ENCODE peak calls at places on chromosomes 7 and 10, in seven cellular contexts. K is HS-5, O is HT1080, X is T-helper 17 cell, J is NCI-H1092, Y is cardiac muscle cell, G is COR-L47. R is an unnamed sample.

GRCh38 chr7:30430300-30430699 is 48.3 kb downstream of the NOD1 start:
- DNase-seq in O (no peak), X (no peak), J (no peak), K (no peak), Y (peak), G (no peak), R (peak)

GRCh38 chr7:50824882-50825281 is 42.2 kb upstream of the GRB10 start:
- DNase-seq in O (no peak), K (no peak), Y (no peak), X (no peak), J (no peak), G (no peak), R (no peak)

GRCh38 chr7:44959433-44959951 is 19.3 kb downstream of the MYO1G start:
- DNase-seq in J (no peak), Y (no peak), O (peak), G (no peak), X (no peak), K (no peak), R (no peak)

GRCh38 chr7:78779788-78780187 is 673.7 kb downstream of the MAGI2 start:
- DNase-seq in Y (no peak), X (no peak), G (no peak), J (no peak), K (no peak), O (no peak), R (no peak)

GRCh38 chr7:103593691-103594090 is 147.7 kb upstream of the SLC26A5 start:
- DNase-seq in K (no peak), X (no peak), G (no peak), O (no peak), Y (no peak), J (no peak), R (no peak)

GRCh38 chr10:4264466-4264865 is 479.5 kb upstream of the KLF6 start:
- DNase-seq in J (no peak), G (no peak), X (no peak), O (no peak), K (no peak), Y (no peak), R (no peak)

GRCh38 chr7:70156052-70156451 is 557.8 kb downstream of the AUTS2 start:
- DNase-seq in K (no peak), J (no peak), G (no peak), O (no peak), X (no peak), Y (no peak), R (no peak)

GRCh38 chr10:91210435-91210834 is 10.0 kb upstream of the PCGF5 start:
- DNase-seq in O (no peak), K (no peak), J (peak), G (peak), Y (no peak), X (no peak), R (peak)